ENCODE peak calls at places on chromosomes 2 and 18, in nine cellular contexts. W is ovary, G is SK-MEL-5, B is IMR-90, I is DND-41, Z is AG04449, K is T-helper 1 cell, P is AG09319, L is mucosa of gallbladder. S is an unnamed sample.

GRCh38 chr18:58054041-58054733 is 10.2 kb downstream of the NEDD4L start:
- DNase-seq in W (no peak), G (no peak), B (peak), I (no peak), Z (no peak), K (no peak), P (no peak), L (no peak), S (no peak)

GRCh38 chr18:50429207-50429948 is 54.5 kb downstream of the SKA1 start:
- DNase-seq in W (no peak), G (peak), B (peak), I (peak), Z (no peak), K (no peak), P (no peak), L (no peak), S (no peak)

GRCh38 chr2:63049291-63050185 is 1.1 kb upstream of the OTX1 start:
- DNase-seq in W (peak), G (no peak), B (peak), I (peak), Z (no peak), K (no peak), P (no peak), L (no peak), S (no peak)

GRCh38 chr2:20071397-20072383 is 20.3 kb upstream of the LAPTM4A start:
- DNase-seq in W (peak), G (peak), B (peak), I (no peak), Z (peak), K (no peak), P (peak), L (no peak), S (peak)

GRCh38 chr18:47754311-47755101 is 176.0 kb downstream of the SMAD2 start:
- DNase-seq in W (no peak), G (peak), B (no peak), I (peak), Z (no peak), K (peak), P (no peak), L (peak), S (no peak)

GRCh38 chr2:191631754-191632153 is 46.2 kb upstream of the NABP1 start:
- DNase-seq in W (no peak), G (peak), B (peak), I (no peak), Z (no peak), K (no peak), P (no peak), L (no peak), S (no peak)

GRCh38 chr2:72623481-72623880 is 202.4 kb downstream of the EXOC6B start:
- DNase-seq in W (no peak), G (no peak), B (no peak), I (no peak), Z (no peak), K (no peak), P (no peak), L (no peak), S (no peak)

GRCh38 chr2:106537047-106537446 is 49.9 kb downstream of the CD8B2 start:
- DNase-seq in W (no peak), G (no peak), B (no peak), I (no peak), Z (no peak), K (no peak), P (no peak), L (peak), S (no peak)

GRCh38 chr2:241857041-241857541 is 1.6 kb downstream of the PDCD1 start:
- DNase-seq in W (peak), G (no peak), B (no peak), I (no peak), Z (no peak), K (no peak), P (no peak), L (no peak), S (no peak)

GRCh38 chr2:72788756-72789155 is 37.1 kb downstream of the EXOC6B start:
- DNase-seq in W (no peak), G (no peak), B (peak), I (no peak), Z (no peak), K (no peak), P (peak), L (no peak), S (no peak)

GRCh38 chr2:55985406-55985805 is 61.8 kb upstream of the EFEMP1 start:
- DNase-seq in W (no peak), G (no peak), B (no peak), I (no peak), Z (no peak), K (no peak), P (no peak), L (no peak), S (no peak)

GRCh38 chr2:26086155-26086634 is 52.3 kb downstream of the RAB10 start:
- DNase-seq in W (no peak), G (peak), B (peak), I (no peak), Z (peak), K (no peak), P (no peak), L (no peak), S (peak)

GRCh38 chr2:238906254-238906935 is 58.5 kb downstream of the TWIST2 start:
- DNase-seq in W (no peak), G (no peak), B (no peak), I (no peak), Z (no peak), K (no peak), P (no peak), L (no peak), S (no peak)

GRCh38 chr2:68456198-68456597 is 10.9 kb downstream of the FBXO48 start:
- DNase-seq in W (no peak), G (no peak), B (no peak), I (no peak), Z (no peak), K (no peak), P (no peak), L (no peak), S (no peak)

GRCh38 chr2:111667542-111668273 is 216.3 kb downstream of the ANAPC1 start:
- DNase-seq in W (no peak), G (peak), B (peak), I (peak), Z (no peak), K (no peak), P (peak), L (peak), S (no peak)

GRCh38 chr2:227536445-227536844 is 62.2 kb upstream of the SCYGR2 start:
- DNase-seq in W (no peak), G (peak), B (no peak), I (no peak), Z (no peak), K (no peak), P (no peak), L (no peak), S (no peak)

GRCh38 chr2:83665154-83665553 is 793.9 kb downstream of the SUCLG1 start:
- DNase-seq in W (no peak), G (no peak), B (no peak), I (no peak), Z (no peak), K (no peak), P (no peak), L (no peak), S (no peak)

GRCh38 chr2:194815475-194815874 is 841.6 kb upstream of the SLC39A10 start:
- DNase-seq in W (no peak), G (no peak), B (no peak), I (no peak), Z (no peak), K (no peak), P (no peak), L (no peak), S (no peak)

S was measured in HFF-Myc.